ENCODE peak calls at places on chromosomes 5 and 9, in five cellular contexts. I is stimulated activated CD8-positive, alpha-beta memory T cell treated with anti-CD3 and anti-CD28 coated beads, Interleukin-7, amount 100 ng/mL, for 4 hours; Z is M059J; M is GDM1; K is activated T-cell treated with anti-CD3 and anti-CD28 coated beads for 1 hour. O is an unnamed sample.

GRCh38 chr9:103660830-103661229 is 433.3 kb upstream of the SMC2 start:
- DNase-seq in I (no peak), Z (no peak), M (no peak), K (no peak), O (no peak)

GRCh38 chr9:120877276-120878034 is 467 bp upstream of the PHF19 start:
- DNase-seq in I (peak), Z (peak), M (peak), K (peak), O (peak)

GRCh38 chr5:179914032-179914755 is 6.5 kb upstream of the TBC1D9B start:
- DNase-seq in I (no peak), Z (peak), M (no peak), K (no peak), O (no peak)

GRCh38 chr5:73151733-73152410 is 21.1 kb upstream of the TMEM174 start:
- DNase-seq in I (no peak), Z (no peak), M (no peak), K (no peak), O (no peak)

GRCh38 chr9:129570450-129571297 is 50.2 kb downstream of the C9orf50 start:
- DNase-seq in I (no peak), Z (peak), M (peak), K (no peak), O (peak)

GRCh38 chr9:92607088-92607487 is 62.8 kb downstream of the IPPK start:
- DNase-seq in I (no peak), Z (peak), M (no peak), K (no peak), O (no peak)

GRCh38 chr9:74025402-74025894 is 471.7 kb upstream of the RORB start:
- DNase-seq in I (no peak), Z (peak), M (no peak), K (no peak), O (no peak)

GRCh38 chr9:91131433-91131839 is 230.3 kb downstream of the AUH start:
- DNase-seq in I (peak), Z (peak), M (peak), K (no peak), O (no peak)

GRCh38 chr5:108930107-108930506 is 182.4 kb downstream of the FER start:
- DNase-seq in I (no peak), Z (no peak), M (no peak), K (no peak), O (no peak)

O was measured in left cardiac atrium.